ENCODE peak calls at places on chromosome 17, in five cellular contexts. P is neuronal stem cell, X is H9, M is IMR-90, Y is mesenchymal stem cell. U is an unnamed sample.

GRCh38 chr17:51848451-51848850 is 310.1 kb downstream of the CA10 start:
- DNase-seq in P (no peak), X (no peak), M (no peak), Y (no peak), U (no peak)

GRCh38 chr17:8488931-8489330 is 53.2 kb downstream of the NDEL1 start:
- DNase-seq in P (no peak), X (no peak), M (peak), Y (peak), U (no peak)

GRCh38 chr17:76390003-76390421 is 5.6 kb downstream of the SPHK1 start:
- DNase-seq in P (no peak), X (peak), M (peak), Y (no peak), U (no peak)

GRCh38 chr17:3944485-3945388 is 19.5 kb downstream of the ATP2A3 start:
- DNase-seq in P (peak), X (peak), M (peak), Y (peak), U (peak)

GRCh38 chr17:32621612-32622312 is 135.0 kb downstream of the CDK5R1 start:
- DNase-seq in P (peak), X (peak), M (no peak), Y (peak), U (no peak)

GRCh38 chr17:66633322-66633965 is 201.5 kb upstream of the CACNG5 start:
- DNase-seq in P (no peak), X (no peak), M (peak), Y (peak), U (no peak)

GRCh38 chr17:82745524-82745923 is 6.3 kb upstream of the TBCD start:
- DNase-seq in P (no peak), X (no peak), M (no peak), Y (no peak), U (no peak)

GRCh38 chr17:51435641-51436091 is 175.3 kb downstream of the UTP18 start:
- DNase-seq in P (peak), X (peak), M (peak), Y (no peak), U (peak)

GRCh38 chr17:3529817-3530741 is 27.5 kb downstream of the TRPV3 start:
- DNase-seq in P (peak), X (peak), M (no peak), Y (no peak), U (no peak)

GRCh38 chr17:48790607-48791127 is 26.4 kb downstream of the TTLL6 start:
- DNase-seq in P (no peak), X (no peak), M (no peak), Y (no peak), U (no peak)

GRCh38 chr17:78416791-78417530 is 38.5 kb downstream of the PGS1 start:
- DNase-seq in P (no peak), X (no peak), M (no peak), Y (peak), U (no peak)

GRCh38 chr17:78416311-78416711 is 37.9 kb downstream of the PGS1 start:
- DNase-seq in P (no peak), X (no peak), M (peak), Y (peak), U (no peak)

GRCh38 chr17:78418627-78419026 is 40.2 kb downstream of the PGS1 start:
- DNase-seq in P (no peak), X (no peak), M (no peak), Y (no peak), U (no peak)

GRCh38 chr17:78415821-78416301 is 37.4 kb downstream of the PGS1 start:
- DNase-seq in P (no peak), X (no peak), M (peak), Y (peak), U (no peak)

GRCh38 chr17:78417531-78417909 is 39.1 kb downstream of the PGS1 start:
- DNase-seq in P (no peak), X (no peak), M (no peak), Y (no peak), U (no peak)
- H4K91ac ChIP-seq in P (no peak), X (no peak), M (no peak), Y (peak), U (no peak)

GRCh38 chr17:79614248-79614647 is 3.4 kb upstream of the RBFOX3 start:
- DNase-seq in P (no peak), X (no peak), M (no peak), Y (no peak), U (no peak)
- H4K91ac ChIP-seq in P (no peak), X (no peak), M (no peak), Y (no peak), U (no peak)

GRCh38 chr17:39926135-39926587 is 1.2 kb downstream of the ORMDL3 start:
- DNase-seq in P (no peak), X (no peak), M (no peak), Y (no peak), U (no peak)

GRCh38 chr17:39927928-39928867 is 666 bp downstream of the LRRC3C start:
- DNase-seq in P (no peak), X (peak), M (no peak), Y (peak), U (no peak)

GRCh38 chr17:39925282-39926134 is 1.9 kb downstream of the ORMDL3 start:
- DNase-seq in P (no peak), X (no peak), M (no peak), Y (no peak), U (no peak)

GRCh38 chr17:39927101-39927927 is at the start of the genes LRRC3C and ORMDL3:
- DNase-seq in P (peak), X (peak), M (peak), Y (peak), U (peak)

DNA sequence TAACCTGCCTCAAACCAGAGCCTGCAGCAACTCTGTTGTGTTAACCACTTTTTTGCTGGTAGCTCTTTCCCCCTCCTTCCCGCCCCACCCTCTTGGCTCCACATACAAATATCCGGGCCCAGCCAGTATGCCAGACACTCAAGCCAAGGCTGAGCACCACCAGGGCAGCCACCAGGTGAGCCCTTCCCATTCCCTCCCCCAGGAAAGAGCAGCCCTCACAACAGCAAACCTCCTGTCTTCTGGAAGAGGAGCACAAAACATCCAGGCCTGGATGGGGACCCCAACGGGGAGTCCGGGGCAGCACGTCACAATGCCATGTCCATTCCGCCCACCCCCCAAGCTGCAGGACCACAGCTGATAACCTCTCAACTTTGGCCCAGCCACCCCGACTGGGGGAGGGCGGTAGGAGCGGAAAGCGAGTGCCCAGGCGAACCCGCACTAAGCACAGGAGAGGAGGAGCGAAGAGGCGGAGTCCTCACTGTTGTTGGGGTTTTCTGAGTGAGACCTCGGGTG is 757 bp downstream of the ORMDL3 start:
- DNase-seq in P (peak), X (peak), M (no peak), Y (peak), U (no peak)
- H4K91ac ChIP-seq in P (no peak), X (no peak), M (no peak), Y (no peak), U (peak)

GRCh38 chr17:60601443-60602384 is 1.7 kb downstream of the PPM1D start:
- DNase-seq in P (peak), X (peak), M (peak), Y (peak), U (peak)

GRCh38 chr17:60599220-60599619 is 773 bp upstream of the PPM1D start:
- DNase-seq in P (no peak), X (no peak), M (no peak), Y (no peak), U (no peak)

GRCh38 chr17:60600490-60601431 is 768 bp downstream of the PPM1D start:
- DNase-seq in P (peak), X (peak), M (peak), Y (peak), U (peak)

GRCh38 chr17:60598001-60598736 is 1.8 kb upstream of the PPM1D start:
- DNase-seq in P (no peak), X (no peak), M (no peak), Y (no peak), U (no peak)

DNA sequence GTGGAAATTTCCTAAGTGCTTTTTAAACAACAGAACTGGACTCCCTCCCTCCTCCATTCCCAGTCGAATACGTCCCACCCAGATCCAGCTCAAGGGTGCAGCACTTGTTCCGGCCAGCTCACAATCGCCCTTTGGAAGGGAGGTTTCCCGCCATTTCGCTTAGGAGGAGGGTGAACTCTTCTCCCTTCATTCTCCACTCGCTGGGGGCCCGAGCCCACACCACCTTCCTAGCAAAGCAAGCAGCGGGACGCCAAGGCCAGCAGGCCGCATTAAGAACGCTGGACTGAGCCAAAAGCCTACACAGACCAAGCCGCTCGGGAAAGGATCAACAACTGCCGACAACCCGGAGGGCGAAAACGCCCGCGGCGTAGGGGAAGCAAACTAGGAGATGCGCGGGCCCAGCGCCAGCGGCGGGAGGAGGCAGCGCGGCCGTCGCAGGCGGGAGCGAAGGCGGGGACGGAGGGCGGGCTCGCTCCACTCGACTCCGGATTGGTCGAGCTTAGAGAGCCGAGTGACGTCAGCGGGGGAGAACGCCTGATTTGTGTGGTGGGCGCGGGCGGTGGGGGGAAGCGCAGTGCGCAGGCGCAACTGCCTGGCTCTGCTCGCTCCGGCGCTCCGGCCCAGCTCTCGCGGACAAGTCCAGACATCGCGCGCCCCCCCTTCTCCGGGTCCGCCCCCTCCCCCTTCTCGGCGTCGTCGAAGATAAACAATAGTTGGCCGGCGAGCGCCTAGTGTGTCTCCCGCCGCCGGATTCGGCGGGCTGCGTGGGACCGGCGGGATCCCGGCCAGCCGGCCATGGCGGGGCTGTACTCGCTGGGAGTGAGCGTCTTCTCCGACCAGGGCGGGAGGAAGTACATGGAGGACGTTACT is at the start of gene PPM1D:
- DNase-seq in P (peak), X (peak), M (peak), Y (peak), U (peak)
- H4K91ac ChIP-seq in P (no peak), X (peak), M (peak), Y (peak), U (peak)

GRCh38 chr17:39781814-39782213 is 44.1 kb downstream of the GRB7 start:
- DNase-seq in P (no peak), X (no peak), M (no peak), Y (no peak), U (no peak)
- H4K91ac ChIP-seq in P (no peak), X (no peak), M (no peak), Y (no peak), U (no peak)

DNA sequence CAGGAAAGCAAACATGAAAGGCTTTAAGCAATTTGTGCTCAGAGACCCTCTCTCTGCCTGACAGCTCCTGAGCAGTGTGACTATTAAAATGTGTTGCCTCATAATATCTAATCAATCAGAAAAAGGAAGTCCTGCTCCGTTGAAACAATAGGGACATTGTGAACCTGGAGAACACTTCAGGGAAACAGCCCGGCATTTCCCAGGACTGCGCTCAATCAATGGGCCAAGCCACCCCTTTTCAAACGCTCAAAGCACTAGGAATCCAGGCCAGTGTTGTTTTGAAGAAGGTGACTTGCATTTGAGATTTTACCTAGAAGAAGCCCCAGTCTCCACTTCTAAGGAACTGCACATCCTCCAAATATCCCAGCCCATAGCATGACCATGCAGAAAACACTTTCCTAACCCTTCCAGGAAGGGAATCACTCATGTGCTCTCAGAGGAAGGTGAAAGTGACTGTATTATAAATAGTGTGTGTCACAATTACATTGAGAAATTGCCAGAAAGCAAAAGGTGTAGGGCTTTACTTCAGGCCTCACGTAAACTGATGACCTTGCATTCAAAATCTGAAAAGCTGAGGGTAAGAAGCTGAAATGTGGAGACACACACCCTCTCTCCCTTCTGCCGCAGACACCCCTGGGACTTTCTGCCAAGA is 19.4 kb downstream of the CDRT4 start:
- DNase-seq in P (no peak), X (no peak), M (no peak), Y (peak), U (no peak)
- H4K91ac ChIP-seq in P (no peak), X (no peak), M (no peak), Y (no peak), U (no peak)

GRCh38 chr17:37717627-37718382 is 27.1 kb downstream of the HNF1B start:
- DNase-seq in P (no peak), X (no peak), M (no peak), Y (no peak), U (no peak)
- H4K91ac ChIP-seq in P (no peak), X (no peak), M (peak), Y (peak), U (no peak)

DNA sequence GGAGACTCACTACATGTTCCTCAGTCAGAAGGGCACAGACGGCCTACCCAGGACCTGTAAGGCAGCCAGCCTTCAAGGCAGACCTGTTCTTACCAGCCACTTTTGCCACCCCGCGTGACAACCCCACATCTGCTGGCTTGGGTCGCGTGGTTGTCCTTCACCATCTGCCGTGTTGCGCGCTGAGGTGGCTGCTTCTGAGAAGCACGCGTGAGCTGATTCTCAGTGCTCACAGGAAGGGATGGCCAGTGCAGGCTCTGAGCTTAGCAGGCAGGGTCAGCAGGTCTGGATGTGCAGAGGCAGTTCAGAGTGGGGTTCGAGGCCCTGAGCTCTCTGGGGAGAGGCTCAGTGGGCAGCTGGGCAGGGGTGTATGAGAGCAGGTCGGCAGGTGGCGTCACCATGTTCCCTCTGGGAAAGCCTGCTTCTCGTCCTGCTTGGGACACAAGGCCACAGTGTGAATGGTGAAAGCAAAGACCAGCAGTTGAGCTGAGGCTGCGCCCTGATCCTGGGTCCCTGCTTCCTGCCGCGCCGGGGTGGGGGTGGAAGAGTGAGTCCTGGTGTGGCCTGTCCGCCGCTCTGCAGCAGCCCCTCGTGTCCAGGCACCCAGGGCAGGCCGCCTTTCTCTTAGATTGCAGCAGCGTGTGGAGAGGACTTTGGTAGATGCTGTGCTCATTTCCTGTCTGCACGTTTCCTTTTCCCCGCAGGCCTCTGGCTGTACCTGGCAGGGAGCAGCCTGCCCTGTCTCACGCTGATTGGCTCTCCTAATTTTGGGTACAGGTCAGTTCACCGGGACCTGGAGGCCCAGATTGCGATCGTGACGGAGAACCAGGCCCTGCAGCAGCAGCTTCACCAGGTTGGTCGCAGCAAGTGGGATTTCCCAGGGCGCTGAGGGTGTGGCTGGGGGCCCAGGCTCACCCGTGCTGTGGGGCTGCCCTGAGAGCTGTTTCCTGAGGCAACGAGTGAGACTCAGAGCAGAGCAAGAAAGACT is 36.0 kb downstream of the PGS1 start:
- DNase-seq in P (no peak), X (no peak), M (no peak), Y (no peak), U (no peak)
- H4K91ac ChIP-seq in P (no peak), X (no peak), M (no peak), Y (peak), U (no peak)

GRCh38 chr17:15946611-15947120 is 1.7 kb downstream of the ADORA2B start:
- DNase-seq in P (no peak), X (no peak), M (no peak), Y (peak), U (no peak)

GRCh38 chr17:15943971-15944719 is 785 bp upstream of the ADORA2B start:
- DNase-seq in P (no peak), X (no peak), M (no peak), Y (peak), U (no peak)

GRCh38 chr17:15944720-15945492 is at the start of gene ADORA2B:
- DNase-seq in P (peak), X (peak), M (peak), Y (peak), U (no peak)

GRCh38 chr17:15947331-15947730 is 2.4 kb downstream of the ADORA2B start:
- DNase-seq in P (no peak), X (no peak), M (peak), Y (peak), U (no peak)

GRCh38 chr17:15945493-15946209 is 721 bp downstream of the ADORA2B start:
- DNase-seq in P (no peak), X (no peak), M (peak), Y (peak), U (no peak)
- H4K91ac ChIP-seq in P (no peak), X (no peak), M (peak), Y (peak), U (peak)

GRCh38 chr17:56717471-56717870 is 116.2 kb downstream of the C17orf67 start:
- DNase-seq in P (no peak), X (no peak), M (no peak), Y (no peak), U (no peak)
- H4K91ac ChIP-seq in P (peak), X (no peak), M (peak), Y (peak), U (peak)

U was measured in H1.